ENCODE peak calls at places on chromosomes 13 and 19, in ten cellular contexts. J, X, A, Z, S, E, L, M, R and W are unnamed samples.

GRCh38 chr13:40158218-40158617 is 502.8 kb downstream of the COG6 start:
- DNase-seq in M (peak), E (no peak), L (peak), S (no peak), Z (no peak), R (no peak), X (no peak), J (no peak), A (no peak), W (no peak)

GRCh38 chr19:55365245-55365644 is 2.2 kb upstream of the GARIN5B start:
- DNase-seq in R (no peak), S (no peak), E (no peak), Z (no peak), A (no peak), X (no peak), L (no peak), J (no peak), M (no peak), W (no peak)

GRCh38 chr19:36114763-36115452 is at the start of gene POLR2I:
- DNase-seq in R (peak), M (peak), E (peak), S (peak), L (peak), Z (peak), J (peak), X (peak), A (peak), W (peak)

GRCh38 chr19:58476498-58477015 is 405 bp downstream of the ZNF446 start:
- DNase-seq in R (no peak), M (peak), X (no peak), A (no peak), S (no peak), J (no peak), E (no peak), L (no peak), Z (no peak), W (peak)

GRCh38 chr19:19541572-19541971 is 3.5 kb downstream of the CILP2 start:
- DNase-seq in R (no peak), X (no peak), Z (no peak), J (no peak), E (no peak), M (no peak), A (no peak), S (no peak), L (no peak), W (no peak)

GRCh38 chr19:49058592-49058991 is 1.0 kb upstream of the CGB7 start:
- DNase-seq in J (peak), R (no peak), A (no peak), E (no peak), X (no peak), Z (peak), L (peak), M (no peak), S (no peak), W (no peak)

GRCh38 chr19:15324791-15325519 is 7.4 kb downstream of the BRD4 start:
- DNase-seq in Z (no peak), S (no peak), A (no peak), L (no peak), E (no peak), J (no peak), R (no peak), X (no peak), M (no peak), W (no peak)

GRCh38 chr19:17244618-17245534 is 843 bp downstream of the NR2F6 start:
- DNase-seq in R (no peak), J (no peak), E (no peak), A (no peak), S (no peak), Z (no peak), L (no peak), M (no peak), X (peak), W (no peak)

GRCh38 chr13:50130686-50131051 is 115.4 kb downstream of the KCNRG start:
- DNase-seq in A (peak), E (peak), Z (peak), J (peak), L (peak), R (no peak), S (no peak), X (no peak), M (no peak), W (no peak)

GRCh38 chr19:29445246-29445645 is 80.5 kb upstream of the VSTM2B start:
- DNase-seq in R (no peak), S (no peak), Z (no peak), J (no peak), L (no peak), M (no peak), X (no peak), E (no peak), A (no peak), W (no peak)

GRCh38 chr19:8352134-8352827 is 9.2 kb upstream of the KANK3 start:
- DNase-seq in X (no peak), J (no peak), R (no peak), A (no peak), E (no peak), S (no peak), Z (peak), M (no peak), L (no peak), W (no peak)

GRCh38 chr13:30355405-30355741 is 48.0 kb upstream of the KATNAL1 start:
- DNase-seq in J (no peak), M (no peak), A (no peak), S (no peak), L (no peak), E (peak), R (no peak), X (no peak), Z (no peak), W (no peak)

GRCh38 chr19:6509118-6509971 is 7.2 kb upstream of the TUBB4A start:
- DNase-seq in M (no peak), Z (no peak), X (no peak), J (no peak), R (no peak), E (no peak), L (no peak), S (no peak), A (no peak), W (no peak)

GRCh38 chr19:45166723-45167252 is 6.0 kb upstream of the NKPD1 start:
- DNase-seq in L (no peak), M (no peak), E (no peak), S (no peak), R (no peak), J (no peak), A (no peak), X (no peak), Z (no peak), W (no peak)

GRCh38 chr13:23674795-23675640 is 104.8 kb downstream of the TNFRSF19 start:
- DNase-seq in R (no peak), L (no peak), J (no peak), S (no peak), E (no peak), A (no peak), Z (peak), M (peak), X (no peak), W (no peak)

GRCh38 chr19:50368649-50369570 is 3.5 kb upstream of the NAPSA start:
- DNase-seq in M (peak), R (peak), A (peak), E (peak), S (peak), L (peak), X (peak), J (peak), Z (peak), W (peak)

GRCh38 chr19:48551437-48552302 is at the start of gene SULT2B1:
- DNase-seq in E (no peak), Z (no peak), S (no peak), X (peak), M (no peak), L (no peak), J (peak), R (no peak), A (no peak), W (no peak)

GRCh38 chr19:20273376-20273775 is 106.4 kb downstream of the ZNF486 start:
- DNase-seq in J (no peak), R (no peak), M (no peak), S (no peak), Z (no peak), E (no peak), X (no peak), A (no peak), L (no peak), W (no peak)

GRCh38 chr19:31278555-31279435 is 70.4 kb downstream of the TSHZ3 start:
- DNase-seq in M (no peak), R (no peak), X (no peak), L (no peak), S (no peak), J (no peak), E (no peak), Z (no peak), A (no peak), W (no peak)

GRCh38 chr19:495440-496332 is 600 bp upstream of the MADCAM1 start:
- DNase-seq in S (peak), X (no peak), A (peak), M (peak), Z (peak), R (no peak), L (no peak), J (no peak), E (no peak), W (no peak)

GRCh38 chr13:40233731-40234195 is 432.7 kb downstream of the FOXO1 start:
- DNase-seq in Z (no peak), E (no peak), A (no peak), R (no peak), M (no peak), L (no peak), S (no peak), J (no peak), X (no peak), W (no peak)

GRCh38 chr13:111255228-111255790 is 65.1 kb upstream of the TEX29 start:
- DNase-seq in J (no peak), L (no peak), R (no peak), M (no peak), A (no peak), X (no peak), S (no peak), E (no peak), Z (no peak), W (no peak)

GRCh38 chr13:107370036-107370785 is 802.3 kb upstream of the ARGLU1 start:
- DNase-seq in R (no peak), L (peak), X (no peak), S (no peak), Z (peak), J (no peak), E (no peak), A (no peak), M (peak), W (no peak)

GRCh38 chr13:99982021-99982740 is 597 bp downstream of the ZIC2 start:
- DNase-seq in E (no peak), R (no peak), Z (no peak), S (no peak), L (no peak), J (no peak), M (no peak), A (no peak), X (peak), W (peak)

GRCh38 chr19:55652311-55653078 is 2.3 kb upstream of the U2AF2 start:
- DNase-seq in R (no peak), A (no peak), J (peak), S (no peak), L (no peak), E (no peak), X (no peak), M (no peak), Z (no peak), W (no peak)

GRCh38 chr19:2123682-2124387 is 27.1 kb downstream of the IZUMO4 start:
- DNase-seq in R (no peak), E (no peak), J (peak), X (no peak), Z (no peak), M (no peak), A (no peak), L (no peak), S (no peak), W (no peak)

GRCh38 chr19:18868380-18869230 is 27.4 kb downstream of the CERS1 start:
- DNase-seq in R (no peak), S (no peak), L (no peak), X (no peak), E (no peak), M (no peak), Z (no peak), J (no peak), A (no peak), W (no peak)

GRCh38 chr19:20912973-20913372 is 10.1 kb upstream of the ZNF85 start:
- DNase-seq in Z (no peak), S (no peak), L (no peak), A (no peak), M (no peak), X (no peak), R (no peak), J (no peak), E (no peak), W (no peak)

GRCh38 chr19:56141416-56141992 is 417 bp downstream of the ZNF444 start:
- DNase-seq in A (no peak), Z (no peak), M (no peak), E (no peak), S (no peak), X (no peak), R (no peak), L (no peak), J (peak), W (no peak)

GRCh38 chr19:44692379-44692721 is 6.6 kb upstream of the CEACAM16 start:
- DNase-seq in A (no peak), Z (no peak), S (no peak), L (no peak), J (no peak), X (no peak), M (no peak), R (no peak), E (no peak), W (no peak)

GRCh38 chr19:16899566-16900075 is 10.8 kb downstream of the F2RL3 start:
- DNase-seq in A (no peak), Z (no peak), L (peak), E (no peak), X (no peak), R (no peak), S (no peak), M (peak), J (peak), W (peak)

GRCh38 chr13:104837756-104838155 is 1697.7 kb downstream of the EFNB2 start:
- DNase-seq in Z (no peak), A (no peak), M (peak), R (peak), X (no peak), E (no peak), J (no peak), S (no peak), L (no peak), W (peak)

GRCh38 chr19:17327654-17328516 is 6.8 kb downstream of the ANO8 start:
- DNase-seq in Z (no peak), R (no peak), S (peak), M (no peak), J (peak), X (no peak), A (peak), E (peak), L (no peak), W (no peak)

GRCh38 chr19:35832054-35832453 is 19.4 kb upstream of the PRODH2 start:
- DNase-seq in A (no peak), S (no peak), Z (no peak), E (no peak), L (no peak), M (no peak), R (no peak), J (no peak), X (no peak), W (no peak)

GRCh38 chr19:7722231-7722651 is 9.7 kb downstream of the CLEC4G start:
- DNase-seq in Z (no peak), X (no peak), R (no peak), S (no peak), M (no peak), A (no peak), L (no peak), J (no peak), E (no peak), W (no peak)